ENCODE peak calls at places on chromosomes 7 and 10, in four cellular contexts. X, Z, J and U are unnamed samples.

GRCh38 chr10:5814110-5815107 is 1.2 kb upstream of the GDI2 start:
- DNase-seq in X (no peak), Z (no peak), J (no peak), U (no peak)

GRCh38 chr10:7605565-7606295 is 61.0 kb downstream of the ITIH5 start:
- DNase-seq in X (no peak), Z (no peak), J (no peak), U (no peak)

GRCh38 chr10:28928484-28928883 is 251.2 kb downstream of the BAMBI start:
- DNase-seq in X (no peak), Z (no peak), J (no peak), U (no peak)

GRCh38 chr7:151665363-151665762 is 145.7 kb upstream of the RHEB start:
- DNase-seq in X (no peak), Z (no peak), J (no peak), U (no peak)

GRCh38 chr7:30764030-30764991 is 6.9 kb upstream of the MINDY4 start:
- DNase-seq in X (no peak), Z (no peak), J (no peak), U (no peak)

GRCh38 chr10:44962870-44963738 is 3.5 kb downstream of the RASSF4 start:
- DNase-seq in X (no peak), Z (no peak), J (no peak), U (no peak)

GRCh38 chr7:26533163-26533562 is 241.5 kb downstream of the SNX10 start:
- DNase-seq in X (no peak), Z (no peak), J (no peak), U (no peak)

GRCh38 chr7:157077986-157078644 is 60.6 kb upstream of the UBE3C start:
- DNase-seq in X (no peak), Z (no peak), J (peak; percentile 64), U (no peak)

GRCh38 chr7:123624527-123625183 is 23.0 kb downstream of the ASB15 start:
- DNase-seq in X (no peak), Z (peak; percentile 63), J (peak; percentile 65), U (peak; percentile 32)

GRCh38 chr7:6614941-6615737 is at the start of gene ZNF853:
- DNase-seq in X (no peak), Z (no peak), J (peak; percentile 73), U (peak; percentile 35)

GRCh38 chr10:35890970-35891330 is 248.9 kb upstream of the FZD8 start:
- DNase-seq in X (no peak), Z (no peak), J (no peak), U (no peak)

GRCh38 chr7:156986378-156986777 is 24.1 kb downstream of the MNX1 start:
- DNase-seq in X (no peak), Z (no peak), J (no peak), U (no peak)

GRCh38 chr10:124992462-124993344 is 50.8 kb downstream of the ZRANB1 start:
- DNase-seq in X (no peak), Z (peak; percentile 16), J (peak; percentile 51), U (peak; percentile 68)

GRCh38 chr10:27535312-27535711 is 31.2 kb downstream of the RAB18 start:
- DNase-seq in X (no peak), Z (no peak), J (no peak), U (no peak)

GRCh38 chr10:43187213-43187612 is 49.0 kb downstream of the CSGALNACT2 start:
- DNase-seq in X (no peak), Z (no peak), J (no peak), U (no peak)

GRCh38 chr10:28282341-28282740 is 20.5 kb downstream of the MPP7 start:
- DNase-seq in X (no peak), Z (no peak), J (no peak), U (no peak)

GRCh38 chr10:73073627-73074026 is 23.0 kb downstream of the P4HA1 start:
- DNase-seq in X (no peak), Z (no peak), J (no peak), U (no peak)

GRCh38 chr10:109978481-109978880 is 29.3 kb upstream of the ADD3 start:
- DNase-seq in X (no peak), Z (peak; percentile 71), J (no peak), U (peak; percentile 33)

GRCh38 chr7:116258734-116259133 is 48.4 kb downstream of the TES start:
- DNase-seq in X (no peak), Z (peak; percentile 24), J (peak; percentile 16), U (peak; percentile 36)

GRCh38 chr10:93334901-93335312 is 147.2 kb downstream of the MYOF start:
- DNase-seq in X (no peak), Z (no peak), J (no peak), U (no peak)

GRCh38 chr10:55358539-55358938 is 557.5 kb upstream of the PCDH15 start:
- DNase-seq in X (no peak), Z (no peak), J (no peak), U (no peak)

GRCh38 chr7:112757337-112757736 is 32.9 kb downstream of the TMEM168 start:
- DNase-seq in X (no peak), Z (no peak), J (no peak), U (no peak)

GRCh38 chr7:2732959-2733584 is 45.1 kb downstream of the AMZ1 start:
- DNase-seq in X (no peak), Z (no peak), J (no peak), U (no peak)

GRCh38 chr7:90791596-90791995 is 195.5 kb downstream of the CDK14 start:
- DNase-seq in X (no peak), Z (no peak), J (no peak), U (no peak)
- TF ChIP-seq CTCF in X (no peak), Z (no peak), J (no peak), U (no peak)

DNA sequence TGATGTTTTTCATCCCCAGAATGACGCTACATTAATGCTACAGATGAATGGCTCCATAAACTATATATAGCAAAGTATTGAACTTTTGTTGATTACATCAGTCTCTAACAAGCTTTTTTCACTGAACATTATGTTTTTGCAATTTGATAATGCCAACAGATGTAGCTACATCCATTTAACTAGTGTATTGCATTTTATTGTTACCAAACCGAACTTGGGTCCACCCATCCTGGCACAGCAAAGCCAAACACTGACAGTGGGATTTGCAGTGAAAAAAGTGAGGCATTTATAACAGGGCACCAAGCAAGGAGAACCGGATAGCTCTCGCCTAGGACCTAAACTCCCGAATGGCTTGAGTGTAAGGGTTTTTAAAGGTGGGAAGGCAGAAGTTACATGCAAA is 182.8 kb upstream of the TNS3 start:
- DNase-seq in X (no peak), Z (no peak), J (no peak), U (no peak)
- TF ChIP-seq CTCF in X (no peak), Z (no peak), J (no peak), U (no peak)

DNA sequence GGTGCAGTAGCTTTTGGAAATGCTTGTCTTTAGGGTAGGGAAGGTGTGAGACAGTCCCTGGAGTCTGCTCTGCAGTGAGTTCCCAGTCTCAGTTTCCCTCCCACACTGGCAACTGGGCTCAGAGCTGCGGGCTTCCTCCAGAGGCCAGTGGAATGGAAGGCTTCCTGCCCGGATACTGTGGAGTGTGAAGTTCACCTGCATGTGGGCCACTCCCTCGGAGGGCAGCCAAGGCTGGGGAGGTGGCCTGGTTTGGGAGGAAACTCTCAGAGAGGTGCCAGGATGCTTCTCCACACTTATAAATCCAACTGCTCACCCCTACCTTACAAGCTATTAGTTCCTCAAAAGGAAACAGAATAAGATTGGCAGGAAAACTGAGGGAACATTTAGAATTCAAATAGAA is 18.1 kb upstream of the UBE2H start:
- DNase-seq in X (no peak), Z (no peak), J (no peak), U (no peak)
- TF ChIP-seq CTCF in X (no peak), Z (no peak), J (no peak), U (no peak)

DNA sequence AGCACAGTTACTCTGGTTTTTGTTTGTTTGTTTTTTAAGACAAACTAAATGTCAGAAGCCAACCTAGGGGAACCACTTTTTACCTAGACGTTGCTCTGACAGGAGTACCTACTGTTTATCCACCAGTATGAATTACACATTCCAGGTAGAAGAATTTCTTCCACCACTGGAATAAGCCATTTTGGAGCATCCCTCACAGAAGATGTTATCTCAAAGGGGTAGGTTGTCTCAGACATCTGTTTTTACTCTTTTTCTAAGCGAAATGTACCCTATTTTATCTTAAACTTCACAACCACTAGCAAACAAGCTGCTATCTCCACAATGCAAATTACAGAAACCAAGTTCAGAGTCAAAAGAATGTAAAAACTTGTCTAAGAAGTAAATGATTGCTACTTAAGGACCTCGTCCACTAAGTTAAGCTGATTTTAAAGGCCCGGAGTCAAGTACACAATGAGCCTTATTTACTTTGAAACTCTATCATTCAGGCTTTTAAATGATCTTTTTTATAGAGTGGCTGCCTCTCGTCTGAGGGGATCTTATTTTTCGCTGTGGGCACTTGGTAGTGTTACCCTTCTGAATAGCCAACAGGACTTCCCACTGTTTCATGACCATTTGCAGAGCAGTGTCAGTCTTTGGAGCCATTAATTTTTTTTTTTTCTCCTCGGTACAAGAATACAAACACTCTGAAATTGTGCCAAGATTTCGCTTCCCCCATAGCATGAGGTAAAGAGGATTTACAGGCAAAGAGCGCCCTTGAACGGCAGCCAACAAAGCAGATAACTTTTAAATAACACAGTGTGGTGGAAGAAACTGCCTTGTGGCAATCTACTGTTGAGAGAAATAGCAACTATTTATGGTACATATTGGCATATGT is 15.7 kb upstream of the ARMC3 start:
- DNase-seq in X (no peak), Z (no peak), J (no peak), U (no peak)
- TF ChIP-seq CTCF in X (no peak), Z (no peak), J (no peak), U (no peak)

DNA sequence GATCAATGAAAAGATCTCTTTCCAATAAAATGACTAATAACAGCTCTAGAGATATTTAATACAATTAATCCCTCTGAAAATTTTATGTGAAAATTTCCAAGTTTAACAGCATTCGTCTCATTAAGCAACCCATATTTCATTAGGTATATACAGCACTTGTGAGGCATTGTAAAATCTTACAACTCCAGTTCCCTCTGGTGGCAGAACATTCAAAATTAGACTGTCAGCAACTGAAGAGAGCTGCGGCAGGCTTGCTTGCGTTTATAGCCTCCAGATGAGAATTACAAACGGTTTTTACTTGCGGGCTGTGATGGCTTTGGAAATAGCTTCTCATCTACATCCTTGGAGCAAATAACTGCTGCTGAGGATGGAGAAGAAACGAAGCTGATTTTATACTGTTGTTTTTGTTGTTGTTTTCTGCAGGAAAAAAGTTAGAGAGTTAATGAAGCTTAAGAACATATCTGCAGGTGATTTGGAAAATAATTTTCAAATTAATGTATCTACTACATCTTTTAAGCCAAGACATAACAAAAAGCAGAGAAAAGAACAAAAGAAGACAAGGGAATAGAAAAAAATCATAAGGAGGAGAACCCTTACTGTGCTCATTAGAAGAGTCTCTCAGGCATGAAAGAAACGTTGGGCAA is 171.3 kb downstream of the MAGI2 start:
- DNase-seq in X (no peak), Z (no peak), J (peak; percentile 10), U (no peak)
- TF ChIP-seq CTCF in X (no peak), Z (no peak), J (peak; percentile 15), U (peak; percentile 60)

DNA sequence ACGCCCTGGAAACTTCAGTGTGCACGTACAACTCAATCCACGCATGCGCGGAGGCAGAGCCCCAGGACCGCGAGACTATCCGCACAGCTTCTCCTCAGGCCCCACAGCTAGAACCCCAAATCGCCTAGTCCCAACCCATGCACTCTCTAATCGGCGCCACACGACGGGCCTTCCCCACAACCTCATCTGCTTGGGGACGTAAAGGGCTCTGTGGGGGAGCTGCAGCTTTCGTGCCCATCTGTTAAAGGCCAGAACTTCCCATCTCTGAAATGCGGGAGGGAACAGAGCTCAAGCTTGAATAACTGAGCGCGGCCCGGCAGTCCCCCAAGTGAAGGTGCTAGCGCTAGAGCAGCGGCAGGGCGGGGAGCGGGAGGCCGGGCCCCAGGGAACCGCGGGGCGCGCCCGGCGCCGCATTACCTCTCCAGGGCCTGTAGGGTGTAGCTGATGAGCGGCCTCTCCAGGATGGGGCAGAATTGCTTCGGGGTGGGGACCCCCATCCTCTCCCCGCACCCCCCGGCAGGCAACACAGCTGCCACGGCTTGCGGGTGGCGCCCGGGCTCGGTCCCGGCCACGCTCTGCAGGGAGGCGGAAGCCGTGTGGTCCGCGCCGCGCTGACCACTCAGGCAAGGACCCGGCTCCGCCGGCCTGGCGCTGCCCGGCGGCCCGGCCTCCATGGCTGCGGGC is 547 bp downstream of the CRPPA start:
- DNase-seq in X (peak; percentile 33), Z (peak; percentile 81), J (peak; percentile 71), U (peak; percentile 74)
- TF ChIP-seq CTCF in X (no peak), Z (no peak), J (peak; percentile 21), U (peak; percentile 62)

GRCh38 chr10:76543655-76544054 is 1094.0 kb downstream of the KCNMA1 start:
- DNase-seq in X (no peak), Z (no peak), J (no peak), U (no peak)
- TF ChIP-seq CTCF in X (no peak), Z (no peak), J (no peak), U (no peak)